ENCODE peak calls at places on chromosomes 7 and 10, in eight cellular contexts. One of them, this sample, is unnamed.

GRCh38 chr7:28626629-28627262 is 214.4 kb downstream of the CREB5 start:
- DNase-seq in AG04450: no peak
- DNase-seq in HepG2: peak; percentile 25
- DNase-seq in AG10803: peak; percentile 31
- DNase-seq in mammary epithelial cell: peak; percentile 39
- DNase-seq in heart left ventricle: no peak
- DNase-seq in BJ: no peak
- DNase-seq in psoas muscle: no peak
- DNase-seq in this sample: peak; percentile 62

GRCh38 chr10:76115471-76116155 is 684.2 kb downstream of the LRMDA start:
- DNase-seq in AG04450: no peak
- DNase-seq in HepG2: no peak
- DNase-seq in AG10803: no peak
- DNase-seq in mammary epithelial cell: peak; percentile 17
- DNase-seq in heart left ventricle: no peak
- DNase-seq in BJ: no peak
- DNase-seq in psoas muscle: no peak
- DNase-seq in this sample: peak; percentile 50

GRCh38 chr10:59838390-59838789 is 68.0 kb downstream of the CCDC6 start:
- DNase-seq in AG04450: no peak
- DNase-seq in HepG2: no peak
- DNase-seq in AG10803: no peak
- DNase-seq in mammary epithelial cell: peak; percentile 21
- DNase-seq in heart left ventricle: no peak
- DNase-seq in BJ: no peak
- DNase-seq in psoas muscle: no peak
- DNase-seq in this sample: no peak

GRCh38 chr10:105691811-105692210 is 1050.7 kb downstream of the SORCS3 start:
- DNase-seq in AG04450: no peak
- DNase-seq in HepG2: no peak
- DNase-seq in AG10803: no peak
- DNase-seq in mammary epithelial cell: peak; percentile 8
- DNase-seq in heart left ventricle: no peak
- DNase-seq in BJ: no peak
- DNase-seq in psoas muscle: no peak
- DNase-seq in this sample: peak; percentile 40

GRCh38 chr10:6507311-6507710 is 72.8 kb downstream of the PRKCQ start:
- DNase-seq in AG04450: no peak
- DNase-seq in HepG2: no peak
- DNase-seq in AG10803: no peak
- DNase-seq in mammary epithelial cell: no peak
- DNase-seq in heart left ventricle: no peak
- DNase-seq in BJ: no peak
- DNase-seq in psoas muscle: no peak
- DNase-seq in this sample: no peak

GRCh38 chr7:31963569-31964175 is 106.5 kb downstream of the PDE1C start:
- DNase-seq in AG04450: no peak
- DNase-seq in HepG2: no peak
- DNase-seq in AG10803: no peak
- DNase-seq in mammary epithelial cell: no peak
- DNase-seq in heart left ventricle: no peak
- DNase-seq in BJ: no peak
- DNase-seq in psoas muscle: no peak
- DNase-seq in this sample: no peak

GRCh38 chr10:36676321-36677169 is 448.9 kb upstream of the ANKRD30A start:
- DNase-seq in AG04450: no peak
- DNase-seq in HepG2: no peak
- DNase-seq in AG10803: peak; percentile 78
- DNase-seq in mammary epithelial cell: no peak
- DNase-seq in heart left ventricle: no peak
- DNase-seq in BJ: peak; percentile 35
- DNase-seq in psoas muscle: no peak
- DNase-seq in this sample: no peak

GRCh38 chr10:126580873-126581647 is 89.4 kb downstream of the C10orf90 start:
- DNase-seq in AG04450: no peak
- DNase-seq in HepG2: no peak
- DNase-seq in AG10803: no peak
- DNase-seq in mammary epithelial cell: no peak
- DNase-seq in heart left ventricle: no peak
- DNase-seq in BJ: no peak
- DNase-seq in psoas muscle: no peak
- DNase-seq in this sample: no peak

GRCh38 chr7:105399043-105399725 is 10.5 kb upstream of the SRPK2 start:
- DNase-seq in AG04450: no peak
- DNase-seq in HepG2: peak; percentile 16
- DNase-seq in AG10803: peak; percentile 48
- DNase-seq in mammary epithelial cell: no peak
- DNase-seq in heart left ventricle: no peak
- DNase-seq in BJ: no peak
- DNase-seq in psoas muscle: no peak
- DNase-seq in this sample: no peak

GRCh38 chr7:74665296-74665938 is 7.9 kb downstream of the GTF2I start:
- DNase-seq in AG04450: no peak
- DNase-seq in HepG2: no peak
- DNase-seq in AG10803: no peak
- DNase-seq in mammary epithelial cell: no peak
- DNase-seq in heart left ventricle: no peak
- DNase-seq in BJ: no peak
- DNase-seq in psoas muscle: no peak
- DNase-seq in this sample: no peak

GRCh38 chr7:55534262-55534915 is 37.9 kb downstream of the VOPP1 start:
- DNase-seq in AG04450: no peak
- DNase-seq in HepG2: peak; percentile 30
- DNase-seq in AG10803: peak; percentile 67
- DNase-seq in mammary epithelial cell: peak; percentile 97
- DNase-seq in heart left ventricle: peak; percentile 67
- DNase-seq in BJ: peak; percentile 56
- DNase-seq in psoas muscle: no peak
- DNase-seq in this sample: peak; percentile 36

GRCh38 chr7:1952169-1952760 is 280.5 kb downstream of the MAD1L1 start:
- DNase-seq in AG04450: no peak
- DNase-seq in HepG2: no peak
- DNase-seq in AG10803: no peak
- DNase-seq in mammary epithelial cell: no peak
- DNase-seq in heart left ventricle: peak; percentile 22
- DNase-seq in BJ: no peak
- DNase-seq in psoas muscle: peak; percentile 10
- DNase-seq in this sample: no peak

GRCh38 chr7:76296743-76297740 is 5.4 kb upstream of the HSPB1 start:
- DNase-seq in AG04450: peak; percentile 84
- DNase-seq in HepG2: peak; percentile 28
- DNase-seq in AG10803: peak; percentile 93
- DNase-seq in mammary epithelial cell: peak; percentile 100
- DNase-seq in heart left ventricle: no peak
- DNase-seq in BJ: peak; percentile 74
- DNase-seq in psoas muscle: peak; percentile 47
- DNase-seq in this sample: peak; percentile 80

GRCh38 chr7:134710854-134711624 is 64.4 kb downstream of the BPGM start:
- DNase-seq in AG04450: no peak
- DNase-seq in HepG2: no peak
- DNase-seq in AG10803: no peak
- DNase-seq in mammary epithelial cell: peak; percentile 47
- DNase-seq in heart left ventricle: no peak
- DNase-seq in BJ: no peak
- DNase-seq in psoas muscle: no peak
- DNase-seq in this sample: peak; percentile 81

GRCh38 chr7:93160410-93160809 is 12.2 kb upstream of the SAMD9L start:
- DNase-seq in AG04450: no peak
- DNase-seq in HepG2: no peak
- DNase-seq in AG10803: no peak
- DNase-seq in mammary epithelial cell: peak; percentile 66
- DNase-seq in heart left ventricle: no peak
- DNase-seq in BJ: no peak
- DNase-seq in psoas muscle: no peak
- DNase-seq in this sample: no peak

GRCh38 chr10:82609845-82610244 is 734.9 kb downstream of the NRG3 start:
- DNase-seq in AG04450: no peak
- DNase-seq in HepG2: no peak
- DNase-seq in AG10803: no peak
- DNase-seq in mammary epithelial cell: no peak
- DNase-seq in heart left ventricle: no peak
- DNase-seq in BJ: no peak
- DNase-seq in psoas muscle: no peak
- DNase-seq in this sample: no peak

DNA sequence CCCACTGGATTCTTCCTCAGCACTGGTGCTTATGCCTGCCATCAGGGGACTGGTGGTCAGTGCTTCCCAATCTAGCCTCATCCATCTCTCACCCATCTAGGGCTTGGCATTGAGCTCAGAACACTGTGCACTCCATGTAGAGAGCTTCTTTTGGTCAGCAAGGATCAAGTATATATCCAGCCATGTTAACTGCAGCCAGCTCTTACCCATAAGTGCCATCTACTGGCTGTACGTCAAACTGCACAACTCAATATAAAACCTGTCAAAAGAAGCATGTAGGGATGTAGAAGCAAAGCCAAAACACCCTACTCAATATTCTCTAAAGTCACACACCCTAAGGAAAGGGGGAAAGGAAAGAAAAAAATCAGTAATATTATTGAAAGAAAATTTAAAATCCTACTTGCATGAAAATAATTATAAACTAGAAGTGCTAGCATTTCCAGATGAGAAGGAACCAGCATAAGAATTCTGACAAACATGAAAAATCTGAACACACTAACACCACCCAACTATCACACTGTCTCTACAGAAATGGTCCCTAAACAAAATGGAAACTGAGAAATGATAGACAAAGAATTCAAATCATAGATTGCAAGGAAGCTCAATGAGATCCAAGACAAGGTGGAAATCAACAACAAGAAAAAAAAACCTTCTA is 531.1 kb upstream of the STEAP1 start:
- DNase-seq in AG04450: no peak
- DNase-seq in HepG2: peak; percentile 41
- DNase-seq in AG10803: peak; percentile 44
- DNase-seq in mammary epithelial cell: peak; percentile 35
- DNase-seq in heart left ventricle: no peak
- DNase-seq in BJ: no peak
- DNase-seq in psoas muscle: no peak
- DNase-seq in this sample: peak; percentile 45
- TF ChIP-seq CTCF in AG04450: peak; percentile 38
- TF ChIP-seq CTCF in HepG2: peak; percentile 73
- TF ChIP-seq CTCF in AG10803: peak; percentile 83
- TF ChIP-seq CTCF in mammary epithelial cell: peak; percentile 82
- TF ChIP-seq CTCF in heart left ventricle: peak; percentile 55
- TF ChIP-seq CTCF in BJ: peak; percentile 59
- TF ChIP-seq CTCF in psoas muscle: peak; percentile 35
- TF ChIP-seq CTCF in this sample: peak; percentile 78

GRCh38 chr7:151431281-151431767 is 8.6 kb downstream of the CRYGN start:
- DNase-seq in AG04450: no peak
- DNase-seq in HepG2: no peak
- DNase-seq in AG10803: no peak
- DNase-seq in mammary epithelial cell: no peak
- DNase-seq in heart left ventricle: no peak
- DNase-seq in BJ: no peak
- DNase-seq in psoas muscle: no peak
- DNase-seq in this sample: no peak

GRCh38 chr7:151431768-151432311 is 8.1 kb downstream of the CRYGN start:
- DNase-seq in AG04450: no peak
- DNase-seq in HepG2: no peak
- DNase-seq in AG10803: no peak
- DNase-seq in mammary epithelial cell: no peak
- DNase-seq in heart left ventricle: no peak
- DNase-seq in BJ: no peak
- DNase-seq in psoas muscle: no peak
- DNase-seq in this sample: no peak

GRCh38 chr7:151434549-151434948 is 5.4 kb downstream of the CRYGN start:
- DNase-seq in AG04450: no peak
- DNase-seq in HepG2: no peak
- DNase-seq in AG10803: no peak
- DNase-seq in mammary epithelial cell: no peak
- DNase-seq in heart left ventricle: no peak
- DNase-seq in BJ: no peak
- DNase-seq in psoas muscle: no peak
- DNase-seq in this sample: no peak

GRCh38 chr7:151433721-151434400 is 6.1 kb downstream of the CRYGN start:
- DNase-seq in AG04450: no peak
- DNase-seq in HepG2: no peak
- DNase-seq in AG10803: no peak
- DNase-seq in mammary epithelial cell: no peak
- DNase-seq in heart left ventricle: no peak
- DNase-seq in BJ: no peak
- DNase-seq in psoas muscle: no peak
- DNase-seq in this sample: no peak

GRCh38 chr7:151432658-151433521 is 7.1 kb downstream of the CRYGN start:
- DNase-seq in AG04450: no peak
- DNase-seq in HepG2: no peak
- DNase-seq in AG10803: no peak
- DNase-seq in mammary epithelial cell: peak; percentile 35
- DNase-seq in heart left ventricle: no peak
- DNase-seq in BJ: no peak
- DNase-seq in psoas muscle: no peak
- DNase-seq in this sample: no peak
- TF ChIP-seq CTCF in AG04450: peak; percentile 20
- TF ChIP-seq CTCF in HepG2: no peak
- TF ChIP-seq CTCF in AG10803: no peak
- TF ChIP-seq CTCF in mammary epithelial cell: no peak
- TF ChIP-seq CTCF in heart left ventricle: no peak
- TF ChIP-seq CTCF in BJ: peak; percentile 25
- TF ChIP-seq CTCF in psoas muscle: no peak
- TF ChIP-seq CTCF in this sample: no peak

GRCh38 chr10:71274901-71275796 is 43.9 kb upstream of the SLC29A3 start:
- DNase-seq in AG04450: no peak
- DNase-seq in HepG2: no peak
- DNase-seq in AG10803: no peak
- DNase-seq in mammary epithelial cell: no peak
- DNase-seq in heart left ventricle: no peak
- DNase-seq in BJ: no peak
- DNase-seq in psoas muscle: no peak
- DNase-seq in this sample: no peak
- TF ChIP-seq CTCF in AG04450: no peak
- TF ChIP-seq CTCF in HepG2: peak; percentile 32
- TF ChIP-seq CTCF in AG10803: no peak
- TF ChIP-seq CTCF in mammary epithelial cell: no peak
- TF ChIP-seq CTCF in heart left ventricle: no peak
- TF ChIP-seq CTCF in BJ: no peak
- TF ChIP-seq CTCF in psoas muscle: no peak
- TF ChIP-seq CTCF in this sample: peak; percentile 22

GRCh38 chr10:121828045-121828444 is 99.8 kb downstream of the ATE1 start:
- DNase-seq in AG04450: no peak
- DNase-seq in HepG2: no peak
- DNase-seq in AG10803: no peak
- DNase-seq in mammary epithelial cell: no peak
- DNase-seq in heart left ventricle: no peak
- DNase-seq in BJ: no peak
- DNase-seq in psoas muscle: no peak
- DNase-seq in this sample: no peak

GRCh38 chr10:121822180-121822579 is 105.7 kb downstream of the ATE1 start:
- DNase-seq in AG04450: no peak
- DNase-seq in HepG2: no peak
- DNase-seq in AG10803: no peak
- DNase-seq in mammary epithelial cell: no peak
- DNase-seq in heart left ventricle: no peak
- DNase-seq in BJ: no peak
- DNase-seq in psoas muscle: no peak
- DNase-seq in this sample: no peak

GRCh38 chr10:121822724-121823123 is 105.1 kb downstream of the ATE1 start:
- DNase-seq in AG04450: no peak
- DNase-seq in HepG2: no peak
- DNase-seq in AG10803: no peak
- DNase-seq in mammary epithelial cell: no peak
- DNase-seq in heart left ventricle: no peak
- DNase-seq in BJ: no peak
- DNase-seq in psoas muscle: no peak
- DNase-seq in this sample: no peak

GRCh38 chr10:121819049-121819448 is 108.8 kb downstream of the ATE1 start:
- DNase-seq in AG04450: no peak
- DNase-seq in HepG2: no peak
- DNase-seq in AG10803: peak; percentile 11
- DNase-seq in mammary epithelial cell: no peak
- DNase-seq in heart left ventricle: no peak
- DNase-seq in BJ: peak; percentile 10
- DNase-seq in psoas muscle: no peak
- DNase-seq in this sample: no peak

GRCh38 chr10:121823993-121824463 is 103.8 kb downstream of the ATE1 start:
- DNase-seq in AG04450: no peak
- DNase-seq in HepG2: peak; percentile 44
- DNase-seq in AG10803: peak; percentile 52
- DNase-seq in mammary epithelial cell: peak; percentile 21
- DNase-seq in heart left ventricle: no peak
- DNase-seq in BJ: peak; percentile 6
- DNase-seq in psoas muscle: no peak
- DNase-seq in this sample: no peak
- TF ChIP-seq CTCF in AG04450: peak; percentile 81
- TF ChIP-seq CTCF in HepG2: peak; percentile 56
- TF ChIP-seq CTCF in AG10803: peak; percentile 82
- TF ChIP-seq CTCF in mammary epithelial cell: peak; percentile 72
- TF ChIP-seq CTCF in heart left ventricle: peak; percentile 66
- TF ChIP-seq CTCF in BJ: peak; percentile 72
- TF ChIP-seq CTCF in psoas muscle: peak; percentile 60
- TF ChIP-seq CTCF in this sample: peak; percentile 77